ENCODE peak calls at places on chromosomes 13 and 19, in five cellular contexts. Y is left lung, I is pancreas, P is aorta, T is right cardiac atrium. B is an unnamed sample.

GRCh38 chr19:37997911-37998344 is 90.9 kb downstream of the SIPA1L3 start:
- ATAC-seq in Y (peak; percentile 20), I (peak; percentile 46), P (peak; percentile 78), T (no peak), B (peak; percentile 37)

GRCh38 chr13:79589605-79590511 is 108.9 kb downstream of the NDFIP2 start:
- ATAC-seq in Y (peak; percentile 62), I (peak; percentile 50), P (no peak), T (no peak), B (no peak)

GRCh38 chr19:39444598-39445257 is 654 bp upstream of the SUPT5H start:
- ATAC-seq in Y (peak; percentile 10), I (peak; percentile 7), P (peak; percentile 1), T (peak; percentile 6), B (peak; percentile 23)

GRCh38 chr19:48551437-48552302 is at the start of gene SULT2B1:
- ATAC-seq in Y (peak; percentile 87), I (peak; percentile 85), P (no peak), T (peak; percentile 27), B (no peak)

GRCh38 chr19:56966225-56966696 is 125.7 kb upstream of the PEG3 start:
- ATAC-seq in Y (no peak), I (no peak), P (no peak), T (no peak), B (no peak)

GRCh38 chr13:29081036-29081435 is 260.9 kb downstream of the MTUS2 start:
- ATAC-seq in Y (no peak), I (no peak), P (no peak), T (no peak), B (no peak)

GRCh38 chr13:69107436-69107835 is 1000.2 kb upstream of the ATXN8OS start:
- ATAC-seq in Y (no peak), I (no peak), P (no peak), T (no peak), B (no peak)

GRCh38 chr13:107057028-107057427 is 489.1 kb upstream of the ARGLU1 start:
- ATAC-seq in Y (no peak), I (no peak), P (no peak), T (no peak), B (no peak)

GRCh38 chr19:262125-262524 is 29.1 kb downstream of the PLPP2 start:
- ATAC-seq in Y (no peak), I (no peak), P (no peak), T (no peak), B (no peak)

GRCh38 chr13:50453238-50453637 is 390.3 kb downstream of the DLEU7 start:
- ATAC-seq in Y (no peak), I (peak; percentile 19), P (no peak), T (peak; percentile 55), B (no peak)

GRCh38 chr13:85798999-85799646 is at the start of gene SLITRK6:
- ATAC-seq in Y (peak; percentile 91), I (peak; percentile 78), P (no peak), T (peak; percentile 65), B (peak; percentile 46)

GRCh38 chr19:18392417-18392816 is 5.0 kb downstream of the LRRC25 start:
- ATAC-seq in Y (peak; percentile 45), I (peak; percentile 43), P (no peak), T (peak; percentile 28), B (peak; percentile 41)

GRCh38 chr19:33630880-33631627 is 9.3 kb downstream of the CHST8 start:
- ATAC-seq in Y (no peak), I (peak; percentile 22), P (no peak), T (no peak), B (no peak)

GRCh38 chr19:58304748-58305064 is 471 bp upstream of the ERVK3-1 start:
- ATAC-seq in Y (peak; percentile 15), I (no peak), P (no peak), T (peak; percentile 3), B (no peak)

GRCh38 chr13:75530536-75530935 is 7.1 kb downstream of the COMMD6 start:
- ATAC-seq in Y (no peak), I (peak; percentile 44), P (no peak), T (no peak), B (no peak)

GRCh38 chr19:45103625-45104319 is 10.8 kb downstream of the PPP1R37 start:
- ATAC-seq in Y (no peak), I (peak; percentile 56), P (no peak), T (peak; percentile 28), B (no peak)

GRCh38 chr19:58515259-58515658 is 3.5 kb upstream of the SLC27A5 start:
- ATAC-seq in Y (no peak), I (no peak), P (no peak), T (no peak), B (no peak)

GRCh38 chr13:112773601-112774447 is 84.0 kb downstream of the ATP11A start:
- ATAC-seq in Y (no peak), I (no peak), P (no peak), T (no peak), B (no peak)

GRCh38 chr19:1819976-1820255 is 7.8 kb upstream of the ATP8B3 start:
- ATAC-seq in Y (no peak), I (no peak), P (no peak), T (no peak), B (no peak)

GRCh38 chr13:91946498-91947070 is 548.2 kb downstream of the GPC5 start:
- ATAC-seq in Y (peak; percentile 46), I (no peak), P (no peak), T (no peak), B (no peak)

GRCh38 chr19:3411636-3412035 is 45.3 kb downstream of the NFIC start:
- ATAC-seq in Y (no peak), I (no peak), P (no peak), T (no peak), B (no peak)
- H3K4me1 ChIP-seq in Y (no peaks in the 10 kb centered on the region), I (peaks cover 13% of the 10 kb centered on the region), P (no peaks in the 10 kb centered on the region), T (peaks cover 6% of the 10 kb centered on the region), B (peaks cover 33% of the 10 kb centered on the region)

DNA sequence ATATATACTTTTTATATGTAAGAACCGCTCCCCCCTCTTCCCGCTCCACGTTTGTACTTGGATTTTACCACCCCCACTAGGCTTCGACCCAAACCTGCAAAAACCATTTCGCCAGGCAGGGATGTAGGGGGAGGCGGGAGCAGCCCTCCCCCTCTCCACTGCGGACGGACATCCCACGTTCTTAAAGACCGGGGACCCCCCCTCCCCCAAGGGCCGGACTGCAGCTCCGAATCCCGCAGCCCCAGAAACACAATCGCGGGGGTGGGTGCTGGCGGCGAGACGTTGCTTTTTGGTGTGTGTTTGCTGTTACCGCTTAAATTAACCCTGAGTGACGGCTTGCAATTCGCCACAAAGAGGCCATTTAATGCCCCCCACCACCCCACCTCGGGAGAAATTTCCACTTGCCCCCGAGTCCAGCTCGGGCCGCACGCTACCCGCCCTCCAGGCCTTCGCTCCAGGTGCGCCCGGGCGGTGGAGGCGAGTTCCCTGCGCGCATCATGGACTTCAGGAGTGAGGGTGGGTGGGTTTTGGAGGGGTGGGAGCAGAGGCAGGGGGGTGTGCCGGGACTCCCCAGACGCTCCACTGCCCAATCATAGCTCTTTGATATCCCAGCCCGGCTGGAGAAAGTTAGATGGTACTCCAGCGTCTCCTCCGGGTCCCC is 15.8 kb downstream of the NFIX start:
- ATAC-seq in Y (no peak), I (no peak), P (no peak), T (no peak), B (no peak)
- H3K4me1 ChIP-seq in Y (peaks cover 64% of the 10 kb centered on the region), I (peaks cover 4% of the 10 kb centered on the region), P (peaks cover 3% of the 10 kb centered on the region), T (peaks cover 16% of the 10 kb centered on the region), B (peaks cover 7% of the 10 kb centered on the region)

GRCh38 chr13:51961493-51962403 is 49.5 kb downstream of the ATP7B start:
- ATAC-seq in Y (no peak), I (no peak), P (no peak), T (no peak), B (no peak)
- H3K4me1 ChIP-seq in Y (no peaks in the 10 kb centered on the region), I (no peaks in the 10 kb centered on the region), P (no peaks in the 10 kb centered on the region), T (no peaks in the 10 kb centered on the region), B (no peaks in the 10 kb centered on the region)

GRCh38 chr13:43391021-43391420 is 367.6 kb downstream of the DNAJC15 start:
- ATAC-seq in Y (no peak), I (no peak), P (no peak), T (no peak), B (no peak)
- H3K4me1 ChIP-seq in Y (no peaks in the 10 kb centered on the region), I (peaks cover 25% of the 10 kb centered on the region), P (peaks cover 2% of the 10 kb centered on the region), T (no peaks in the 10 kb centered on the region), B (peaks cover 15% of the 10 kb centered on the region)

GRCh38 chr13:111159362-111160320 is 44.5 kb downstream of the ARHGEF7 start:
- ATAC-seq in Y (no peak), I (no peak), P (no peak), T (no peak), B (no peak)

GRCh38 chr13:111153279-111153976 is 38.3 kb downstream of the ARHGEF7 start:
- ATAC-seq in Y (peak; percentile 96), I (peak; percentile 96), P (peak; percentile 97), T (peak; percentile 99), B (peak; percentile 97)

GRCh38 chr13:111153977-111154332 is 38.8 kb downstream of the ARHGEF7 start:
- ATAC-seq in Y (peak; percentile 62), I (peak; percentile 53), P (peak; percentile 69), T (peak; percentile 58), B (peak; percentile 52)

GRCh38 chr13:111158136-111158805 is 43.2 kb downstream of the ARHGEF7 start:
- ATAC-seq in Y (no peak), I (no peak), P (no peak), T (no peak), B (no peak)

GRCh38 chr13:111156421-111156820 is 41.3 kb downstream of the ARHGEF7 start:
- ATAC-seq in Y (no peak), I (no peak), P (no peak), T (no peak), B (no peak)
- H3K4me1 ChIP-seq in Y (no peaks in the 10 kb centered on the region), I (peaks cover 17% of the 10 kb centered on the region), P (no peaks in the 10 kb centered on the region), T (no peaks in the 10 kb centered on the region), B (peaks cover 65% of the 10 kb centered on the region)

GRCh38 chr19:47096721-47097120 is 16.9 kb downstream of the ZC3H4 start:
- ATAC-seq in Y (peak; percentile 1), I (peak; percentile 57), P (no peak), T (peak; percentile 48), B (no peak)

GRCh38 chr19:47097396-47098217 is 16.0 kb downstream of the ZC3H4 start:
- ATAC-seq in Y (no peak), I (no peak), P (peak; percentile 62), T (peak; percentile 69), B (peak; percentile 57)

GRCh38 chr19:47099576-47100050 is 14.0 kb downstream of the ZC3H4 start:
- ATAC-seq in Y (no peak), I (no peak), P (no peak), T (no peak), B (no peak)

GRCh38 chr19:47100290-47100689 is 13.3 kb downstream of the ZC3H4 start:
- ATAC-seq in Y (no peak), I (no peak), P (no peak), T (no peak), B (no peak)

GRCh38 chr19:47098608-47099007 is 15.0 kb downstream of the ZC3H4 start:
- ATAC-seq in Y (no peak), I (no peak), P (no peak), T (no peak), B (no peak)
- H3K4me1 ChIP-seq in Y (peaks cover 12% of the 10 kb centered on the region), I (peaks cover 33% of the 10 kb centered on the region), P (no peaks in the 10 kb centered on the region), T (peaks cover 31% of the 10 kb centered on the region), B (peaks cover 26% of the 10 kb centered on the region)

B was measured in gastroesophageal sphincter.